ENCODE peak calls at places on chromosomes 7 and 10, in four cellular contexts. K is DMS153; I is stimulated activated CD8-positive, alpha-beta memory T cell treated with anti-CD3 and anti-CD28 coated beads, Interleukin-4, amount 100 ng/mL, for 24 hours; C is left colon. E is an unnamed sample.

GRCh38 chr10:63667596-63667995 is 146.4 kb downstream of the REEP3 start:
- DNase-seq in K (no peak), I (no peak), C (no peak), E (no peak)

GRCh38 chr7:136086712-136087111 is 109.6 kb upstream of the MTPN start:
- DNase-seq in K (peak), I (no peak), C (no peak), E (peak)

GRCh38 chr10:11153245-11153644 is 135.6 kb downstream of the CELF2 start:
- DNase-seq in K (no peak), I (no peak), C (no peak), E (no peak)

GRCh38 chr7:50655490-50655889 is 90.3 kb upstream of the DDC start:
- DNase-seq in K (no peak), I (no peak), C (no peak), E (no peak)

GRCh38 chr10:49518982-49519578 is 19.8 kb downstream of the ERCC6 start:
- DNase-seq in K (no peak), I (no peak), C (no peak), E (peak)

GRCh38 chr10:137031-137430 is 1.8 kb downstream of the ZMYND11 start:
- DNase-seq in K (no peak), I (no peak), C (no peak), E (no peak)

GRCh38 chr7:75727881-75728592 is 10.7 kb downstream of the HIP1 start:
- DNase-seq in K (peak), I (no peak), C (peak), E (no peak)

GRCh38 chr10:63058236-63058635 is 74.9 kb upstream of the NRBF2 start:
- DNase-seq in K (no peak), I (no peak), C (no peak), E (no peak)

GRCh38 chr10:67669978-67670377 is 26.0 kb downstream of the CTNNA3 start:
- DNase-seq in K (no peak), I (no peak), C (no peak), E (no peak)

GRCh38 chr7:55432937-55433784 is 68.0 kb downstream of the LANCL2 start:
- DNase-seq in K (peak), I (no peak), C (no peak), E (no peak)

GRCh38 chr7:2870471-2870941 is 26.4 kb upstream of the GNA12 start:
- DNase-seq in K (peak), I (no peak), C (peak), E (no peak)

GRCh38 chr10:81873932-81874816 is 820 bp upstream of the NRG3 start:
- DNase-seq in K (no peak), I (no peak), C (no peak), E (no peak)

GRCh38 chr10:117168135-117168674 is 29.1 kb upstream of the KCNK18 start:
- DNase-seq in K (no peak), I (peak), C (no peak), E (no peak)

GRCh38 chr7:129958643-129959479 is 6.1 kb upstream of the UBE2H start:
- DNase-seq in K (no peak), I (no peak), C (peak), E (peak)

GRCh38 chr10:122044045-122044661 is 55.2 kb downstream of the TACC2 start:
- DNase-seq in K (peak), I (no peak), C (peak), E (no peak)

GRCh38 chr10:94370501-94370900 is 7.8 kb upstream of the NOC3L start:
- DNase-seq in K (no peak), I (no peak), C (no peak), E (no peak)

GRCh38 chr7:34160261-34160752 is 255.0 kb downstream of the BMPER start:
- DNase-seq in K (no peak), I (no peak), C (no peak), E (no peak)

GRCh38 chr10:50600286-50600685 is 23.5 kb downstream of the SGMS1 start:
- DNase-seq in K (peak), I (no peak), C (no peak), E (no peak)